ENCODE peak calls at places on chromosome 18, in nine cellular contexts. M is lower lobe of right lung, V is AG04449, Z is fibroblast of villous mesenchyme, K is fibroblast of lung, P is astrocyte of the cerebellum, A is right atrium auricular region, R is GM23338, J is endodermal cell. D is an unnamed sample.

GRCh38 chr18:76496200-76496890 is 1.3 kb upstream of the ZNF516 start:
- DNase-seq in M (peak), R (peak), P (no peak), V (no peak), J (peak), A (peak), Z (peak), K (peak), D (no peak)

GRCh38 chr18:22872894-22873537 is 60.1 kb upstream of the RBBP8 start:
- DNase-seq in M (no peak), K (peak), J (no peak), A (no peak), P (no peak), V (no peak), R (no peak), Z (peak), D (no peak)

GRCh38 chr18:23716516-23716915 is 27.3 kb downstream of the LAMA3 start:
- DNase-seq in R (peak), K (peak), A (no peak), Z (peak), V (no peak), M (no peak), J (peak), P (peak), D (no peak)

GRCh38 chr18:31661965-31662364 is 22.4 kb downstream of the B4GALT6 start:
- DNase-seq in R (no peak), V (no peak), M (no peak), P (peak), K (peak), A (no peak), J (no peak), Z (peak), D (no peak)

GRCh38 chr18:13471971-13472628 is 253.5 kb downstream of the LDLRAD4 start:
- DNase-seq in J (no peak), V (no peak), A (no peak), P (no peak), M (no peak), K (no peak), R (peak), Z (no peak), D (no peak)

GRCh38 chr18:8703781-8704301 is 1.5 kb upstream of the MTCL1 start:
- DNase-seq in A (no peak), M (no peak), J (peak), P (no peak), Z (no peak), V (no peak), K (no peak), R (no peak), D (no peak)

GRCh38 chr18:79801217-79801616 is 3.5 kb downstream of the KCNG2 start:
- DNase-seq in K (no peak), M (no peak), Z (no peak), R (no peak), P (no peak), V (no peak), A (no peak), J (no peak), D (no peak)

GRCh38 chr18:68509902-68510301 is 205.0 kb downstream of the TMX3 start:
- DNase-seq in V (no peak), M (no peak), K (no peak), Z (no peak), R (no peak), A (no peak), P (no peak), J (no peak), D (no peak)

GRCh38 chr18:23133860-23134779 is 1.2 kb upstream of the CABLES1 start:
- DNase-seq in J (peak), R (peak), P (no peak), A (no peak), Z (no peak), V (no peak), M (peak), K (no peak), D (no peak)

GRCh38 chr18:78927616-78928015 is 52.0 kb upstream of the SALL3 start:
- DNase-seq in J (no peak), P (no peak), A (no peak), Z (no peak), R (no peak), V (no peak), M (no peak), K (no peak), D (no peak)

GRCh38 chr18:22558945-22559385 is 141.2 kb upstream of the CTAGE1 start:
- DNase-seq in K (peak), A (peak), P (no peak), V (no peak), R (peak), M (peak), Z (peak), J (peak), D (no peak)

GRCh38 chr18:71426441-71426840 is 1117.7 kb downstream of the CBLN2 start:
- DNase-seq in P (no peak), M (no peak), Z (no peak), K (no peak), A (no peak), V (no peak), J (no peak), R (no peak), D (no peak)

GRCh38 chr18:71431689-71432088 is 1112.5 kb downstream of the CBLN2 start:
- DNase-seq in R (no peak), K (no peak), Z (no peak), P (no peak), J (no peak), A (no peak), M (no peak), V (no peak), D (no peak)

DNA sequence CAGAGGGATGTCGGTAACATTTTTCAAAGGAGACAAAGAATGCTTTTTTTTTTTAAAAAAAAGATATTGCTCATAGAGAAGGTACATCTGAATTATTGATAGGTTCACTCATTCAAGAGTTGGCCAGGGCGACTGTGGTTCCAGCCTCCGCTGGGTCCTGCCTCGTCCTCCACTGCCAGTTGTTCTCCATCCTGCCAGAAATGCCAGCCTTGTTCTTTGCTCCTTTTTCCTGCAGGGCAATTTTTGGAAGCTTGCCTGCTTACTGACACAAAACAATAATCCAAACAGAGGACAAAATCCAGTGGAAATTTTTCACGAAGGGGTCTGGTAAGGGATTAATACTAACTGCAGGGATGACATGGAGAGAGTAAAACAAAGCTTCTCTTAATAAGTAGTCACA is 1113.0 kb downstream of the CBLN2 start:
- DNase-seq in P (no peak), R (no peak), M (no peak), A (no peak), Z (no peak), K (no peak), V (no peak), J (no peak), D (no peak)
- TF ChIP-seq CTCF in P (no peak), R (no peak), M (no peak), A (no peak), Z (no peak), K (no peak), V (no peak), J (no peak), D (no peak)

GRCh38 chr18:58884694-58885093 is 20.0 kb downstream of the ZNF532 start:
- DNase-seq in Z (no peak), M (no peak), A (no peak), K (no peak), J (peak), P (no peak), R (no peak), V (no peak), D (no peak)

GRCh38 chr18:58887613-58887963 is 22.9 kb downstream of the ZNF532 start:
- DNase-seq in V (no peak), A (peak), Z (peak), K (no peak), M (peak), R (no peak), J (peak), P (no peak), D (no peak)

GRCh38 chr18:58891753-58892152 is 27.1 kb downstream of the ZNF532 start:
- DNase-seq in R (no peak), M (no peak), V (no peak), P (no peak), Z (peak), A (no peak), K (peak), J (no peak), D (no peak)

GRCh38 chr18:58882681-58883080 is 18.0 kb downstream of the ZNF532 start:
- DNase-seq in P (no peak), A (no peak), M (no peak), K (no peak), V (peak), R (no peak), J (no peak), Z (peak), D (no peak)

GRCh38 chr18:58886864-58887612 is 22.4 kb downstream of the ZNF532 start:
- DNase-seq in K (no peak), J (peak), M (no peak), Z (no peak), V (no peak), A (no peak), P (no peak), R (no peak), D (no peak)
- H3K4me3 ChIP-seq in K (no peak), J (no peak), M (peak), Z (no peak), V (no peak), A (no peak), P (no peak), R (no peak), D (no peak)

DNA sequence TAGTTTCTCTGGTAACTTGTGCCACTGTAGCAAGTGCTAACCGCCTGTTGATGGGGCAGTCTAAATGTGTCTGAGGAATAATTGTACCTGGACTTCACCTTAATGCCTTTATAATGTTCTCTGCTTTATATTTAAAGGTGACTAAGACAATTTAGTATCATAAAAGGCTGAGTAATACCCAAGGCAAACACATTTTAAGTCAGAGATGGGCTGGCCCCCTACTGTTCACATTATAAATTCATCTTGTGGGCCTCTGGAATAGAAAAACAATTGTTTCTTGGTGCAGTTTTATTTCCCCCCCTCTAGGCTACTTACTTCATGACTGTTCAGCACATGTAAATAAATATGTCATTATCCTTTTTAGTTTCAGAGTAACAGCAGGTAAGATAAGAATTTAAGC is 559.3 kb upstream of the PIK3C3 start:
- DNase-seq in P (no peak), A (no peak), Z (no peak), J (no peak), K (no peak), V (no peak), M (no peak), R (no peak), D (no peak)
- TF ChIP-seq CTCF in P (no peak), A (no peak), Z (no peak), J (peak), K (no peak), V (no peak), M (no peak), R (peak), D (no peak)

GRCh38 chr18:21241224-21242131 is 554 bp upstream of the GREB1L start:
- DNase-seq in M (no peak), R (peak), K (no peak), Z (no peak), P (no peak), A (no peak), J (peak), V (no peak), D (no peak)
- H3K4me3 ChIP-seq in M (peak), R (peak), K (no peak), Z (peak), P (peak), A (peak), J (peak), V (peak), D (no peak)

DNA sequence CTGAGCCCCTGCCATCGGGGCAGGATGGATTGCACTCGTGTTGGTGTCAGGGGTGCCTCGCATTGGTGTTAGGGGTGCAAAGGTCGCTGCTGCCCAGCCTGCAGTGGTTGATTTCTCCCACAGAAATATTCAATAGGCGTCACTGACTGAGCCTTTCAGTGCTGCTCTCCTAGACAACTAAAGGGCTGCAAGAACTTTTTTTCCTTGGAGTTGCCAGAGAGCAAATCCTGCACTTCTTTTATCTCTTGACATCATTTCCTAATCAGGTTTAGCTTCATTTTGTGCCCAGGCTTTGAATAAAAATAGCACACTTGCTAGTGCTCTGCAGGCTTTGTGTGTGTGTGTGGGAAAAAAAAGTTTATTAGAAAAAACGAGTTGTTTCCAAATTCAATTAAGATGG is 125.5 kb downstream of the SOCS6 start:
- DNase-seq in M (no peak), P (no peak), R (no peak), Z (no peak), V (no peak), K (no peak), J (no peak), A (no peak), D (no peak)
- TF ChIP-seq CTCF in M (no peak), P (no peak), R (no peak), Z (no peak), V (no peak), K (no peak), J (no peak), A (no peak), D (no peak)

DNA sequence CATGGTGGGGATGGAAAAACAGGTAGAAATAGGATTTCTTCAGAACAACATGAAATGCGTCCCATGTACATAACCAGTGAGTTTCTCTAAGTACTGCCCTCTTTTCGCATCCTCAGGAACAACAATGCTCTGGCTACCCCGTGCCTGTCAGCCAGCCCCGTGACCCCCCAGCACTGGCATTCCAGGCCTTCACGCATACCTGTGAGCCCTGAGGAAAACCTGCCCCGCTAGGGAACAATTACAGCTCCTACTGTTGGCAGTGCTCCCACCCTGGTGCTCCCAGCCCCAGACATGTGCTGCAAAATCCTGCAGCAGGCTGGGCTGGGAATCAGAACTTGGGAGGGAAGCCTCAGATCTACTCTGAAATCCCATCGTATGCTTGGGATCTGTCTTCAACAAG is 9.1 kb downstream of the SMAD7 start:
- DNase-seq in J (no peak), R (no peak), V (no peak), Z (no peak), P (no peak), M (no peak), A (no peak), K (no peak), D (no peak)
- H3K4me3 ChIP-seq in J (peak), R (peak), V (no peak), Z (peak), P (no peak), M (peak), A (no peak), K (no peak), D (peak)

GRCh38 chr18:58268849-58269248 is 224.8 kb downstream of the NEDD4L start:
- DNase-seq in K (no peak), P (no peak), Z (peak), J (peak), R (no peak), V (no peak), M (no peak), A (no peak), D (no peak)

GRCh38 chr18:58267493-58267892 is 223.5 kb downstream of the NEDD4L start:
- DNase-seq in M (no peak), K (no peak), P (no peak), Z (no peak), V (no peak), J (no peak), A (no peak), R (no peak), D (no peak)

GRCh38 chr18:58264846-58265245 is 220.8 kb downstream of the NEDD4L start:
- DNase-seq in R (no peak), V (no peak), P (no peak), A (no peak), K (no peak), J (no peak), Z (no peak), M (no peak), D (no peak)

GRCh38 chr18:58263733-58264469 is 219.9 kb downstream of the NEDD4L start:
- DNase-seq in K (no peak), A (no peak), P (no peak), J (no peak), V (no peak), Z (no peak), M (no peak), R (no peak), D (no peak)

DNA sequence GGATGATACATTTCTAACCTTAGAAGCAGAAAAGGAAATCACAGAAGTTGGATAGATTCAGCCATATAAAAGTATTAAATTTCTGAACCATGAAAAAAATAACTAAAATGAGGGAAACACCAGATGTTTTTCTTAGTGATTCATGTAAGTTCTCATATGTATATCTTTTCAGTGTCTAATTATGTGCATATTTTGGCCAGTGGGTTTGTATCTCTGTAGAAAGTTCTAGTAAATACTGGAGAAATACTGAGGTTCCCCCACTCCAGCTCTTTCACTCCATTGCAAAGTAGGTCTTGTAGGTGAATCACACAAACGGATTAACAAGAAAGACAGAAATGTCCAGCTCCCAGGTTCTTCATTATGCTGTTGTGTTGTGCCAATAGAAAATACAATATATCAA is 222.3 kb downstream of the NEDD4L start:
- DNase-seq in R (no peak), P (no peak), Z (no peak), J (no peak), A (no peak), K (no peak), M (no peak), V (no peak), D (no peak)
- TF ChIP-seq CTCF in R (no peak), P (no peak), Z (no peak), J (no peak), A (no peak), K (no peak), M (no peak), V (no peak), D (no peak)

GRCh38 chr18:50307738-50308470 is 20.4 kb upstream of the CXXC1 start:
- DNase-seq in K (peak), V (no peak), M (peak), A (peak), R (peak), P (peak), Z (peak), J (peak), D (peak)
- H3K4me3 ChIP-seq in K (peak), V (peak), M (peak), A (peak), R (peak), P (peak), Z (peak), J (peak), D (peak)

DNA sequence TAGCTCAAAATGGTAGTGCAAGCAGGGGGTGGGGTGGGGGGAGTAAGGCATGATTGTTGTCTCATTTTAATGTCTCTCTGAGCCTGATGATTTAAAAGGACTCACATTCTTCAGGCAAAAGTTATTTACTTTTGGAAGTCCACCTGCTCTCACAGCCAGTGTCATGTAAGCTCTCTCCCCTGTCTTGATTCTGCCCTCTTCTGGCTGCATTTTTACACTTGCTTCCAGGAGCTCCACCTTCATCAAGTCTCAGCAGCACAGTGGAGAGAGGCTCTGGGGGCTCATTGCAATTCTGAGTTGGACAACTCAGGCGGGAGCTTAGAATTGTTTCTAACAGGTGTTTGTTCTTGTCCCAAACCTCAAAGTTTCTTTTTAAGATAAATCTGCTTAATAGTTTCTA is 39.2 kb downstream of the GNAL start:
- DNase-seq in K (peak), R (peak), Z (peak), A (no peak), M (no peak), V (no peak), P (no peak), J (peak), D (no peak)
- TF ChIP-seq CTCF in K (no peak), R (peak), Z (no peak), A (peak), M (no peak), V (peak), P (peak), J (peak), D (peak)

D was measured in AG09309.